ENCODE peak calls at places on chromosomes 7 and 10, in four cellular contexts. One of them, this sample, is unnamed.

GRCh38 chr10:121070257-121070656 is 219.1 kb downstream of the WDR11 start:
- DNase-seq in activated naive CD4-positive, alpha-beta T cell treated with anti-CD3 and anti-CD28 coated beads for 36 hours: no peak
- DNase-seq in naive thymus-derived CD8-positive, alpha-beta T cell: no peak
- DNase-seq in hippocampal formation: no peak
- DNase-seq in this sample: no peak

GRCh38 chr7:120218702-120219101 is 54.3 kb upstream of the KCND2 start:
- DNase-seq in activated naive CD4-positive, alpha-beta T cell treated with anti-CD3 and anti-CD28 coated beads for 36 hours: no peak
- DNase-seq in hippocampal formation: no peak
- DNase-seq in naive thymus-derived CD8-positive, alpha-beta T cell: no peak
- DNase-seq in this sample: no peak

GRCh38 chr7:82264752-82265305 is 178.7 kb downstream of the CACNA2D1 start:
- DNase-seq in naive thymus-derived CD8-positive, alpha-beta T cell: no peak
- DNase-seq in activated naive CD4-positive, alpha-beta T cell treated with anti-CD3 and anti-CD28 coated beads for 36 hours: no peak
- DNase-seq in hippocampal formation: peak
- DNase-seq in this sample: no peak

GRCh38 chr10:110641256-110641655 is 2.9 kb upstream of the RBM20 start:
- DNase-seq in naive thymus-derived CD8-positive, alpha-beta T cell: peak
- DNase-seq in activated naive CD4-positive, alpha-beta T cell treated with anti-CD3 and anti-CD28 coated beads for 36 hours: peak
- DNase-seq in hippocampal formation: no peak
- DNase-seq in this sample: no peak

GRCh38 chr10:103715430-103715829 is 139.9 kb downstream of the SH3PXD2A start:
- DNase-seq in hippocampal formation: no peak
- DNase-seq in naive thymus-derived CD8-positive, alpha-beta T cell: no peak
- DNase-seq in activated naive CD4-positive, alpha-beta T cell treated with anti-CD3 and anti-CD28 coated beads for 36 hours: no peak
- DNase-seq in this sample: no peak

GRCh38 chr7:118918556-118918955 is 694.1 kb downstream of the ANKRD7 start:
- DNase-seq in hippocampal formation: no peak
- DNase-seq in activated naive CD4-positive, alpha-beta T cell treated with anti-CD3 and anti-CD28 coated beads for 36 hours: no peak
- DNase-seq in naive thymus-derived CD8-positive, alpha-beta T cell: no peak
- DNase-seq in this sample: no peak

GRCh38 chr7:66403562-66403961 is 198.4 kb downstream of the TPST1 start:
- DNase-seq in hippocampal formation: no peak
- DNase-seq in naive thymus-derived CD8-positive, alpha-beta T cell: no peak
- DNase-seq in activated naive CD4-positive, alpha-beta T cell treated with anti-CD3 and anti-CD28 coated beads for 36 hours: no peak
- DNase-seq in this sample: no peak

GRCh38 chr10:71838264-71839211 is 12.5 kb downstream of the PSAP start:
- DNase-seq in activated naive CD4-positive, alpha-beta T cell treated with anti-CD3 and anti-CD28 coated beads for 36 hours: no peak
- DNase-seq in naive thymus-derived CD8-positive, alpha-beta T cell: no peak
- DNase-seq in hippocampal formation: no peak
- DNase-seq in this sample: no peak

GRCh38 chr10:77899080-77899477 is 27.5 kb downstream of the DLG5 start:
- DNase-seq in activated naive CD4-positive, alpha-beta T cell treated with anti-CD3 and anti-CD28 coated beads for 36 hours: no peak
- DNase-seq in hippocampal formation: no peak
- DNase-seq in naive thymus-derived CD8-positive, alpha-beta T cell: no peak
- DNase-seq in this sample: peak

GRCh38 chr10:990808-991207 is 2.6 kb downstream of the GTPBP4 start:
- DNase-seq in hippocampal formation: no peak
- DNase-seq in activated naive CD4-positive, alpha-beta T cell treated with anti-CD3 and anti-CD28 coated beads for 36 hours: no peak
- DNase-seq in naive thymus-derived CD8-positive, alpha-beta T cell: no peak
- DNase-seq in this sample: no peak

GRCh38 chr7:3246133-3246532 is 54.9 kb upstream of the SDK1 start:
- DNase-seq in hippocampal formation: no peak
- DNase-seq in activated naive CD4-positive, alpha-beta T cell treated with anti-CD3 and anti-CD28 coated beads for 36 hours: no peak
- DNase-seq in naive thymus-derived CD8-positive, alpha-beta T cell: no peak
- DNase-seq in this sample: no peak

GRCh38 chr10:120978589-120979252 is 127.6 kb downstream of the WDR11 start:
- DNase-seq in hippocampal formation: no peak
- DNase-seq in activated naive CD4-positive, alpha-beta T cell treated with anti-CD3 and anti-CD28 coated beads for 36 hours: no peak
- DNase-seq in naive thymus-derived CD8-positive, alpha-beta T cell: no peak
- DNase-seq in this sample: no peak

GRCh38 chr7:111083423-111083822 is 7.5 kb upstream of the LRRN3 start:
- DNase-seq in naive thymus-derived CD8-positive, alpha-beta T cell: peak
- DNase-seq in hippocampal formation: no peak
- DNase-seq in activated naive CD4-positive, alpha-beta T cell treated with anti-CD3 and anti-CD28 coated beads for 36 hours: peak
- DNase-seq in this sample: peak

GRCh38 chr10:78427497-78428031 is 393.9 kb downstream of the RPS24 start:
- DNase-seq in naive thymus-derived CD8-positive, alpha-beta T cell: no peak
- DNase-seq in activated naive CD4-positive, alpha-beta T cell treated with anti-CD3 and anti-CD28 coated beads for 36 hours: no peak
- DNase-seq in hippocampal formation: no peak
- DNase-seq in this sample: no peak

GRCh38 chr7:73557397-73558257 is at the start of gene BCL7B:
- DNase-seq in activated naive CD4-positive, alpha-beta T cell treated with anti-CD3 and anti-CD28 coated beads for 36 hours: peak
- DNase-seq in hippocampal formation: no peak
- DNase-seq in naive thymus-derived CD8-positive, alpha-beta T cell: peak
- DNase-seq in this sample: peak

GRCh38 chr7:2864204-2864985 is 20.3 kb upstream of the GNA12 start:
- DNase-seq in naive thymus-derived CD8-positive, alpha-beta T cell: no peak
- DNase-seq in hippocampal formation: no peak
- DNase-seq in activated naive CD4-positive, alpha-beta T cell treated with anti-CD3 and anti-CD28 coated beads for 36 hours: no peak
- DNase-seq in this sample: no peak